ENCODE peak calls at places on chromosomes 3 and 15, in four cellular contexts. One of them, this sample, is unnamed.

GRCh38 chr15:65920121-65920520 is 50.8 kb downstream of the RAB11A start:
- DNase-seq in WERI-Rb-1: no peak
- DNase-seq in lung: no peak
- DNase-seq in bronchial epithelial cell: no peak
- DNase-seq in this sample: no peak

GRCh38 chr3:106457278-106458210 is 588.7 kb upstream of the CBLB start:
- DNase-seq in WERI-Rb-1: no peak
- DNase-seq in lung: no peak
- DNase-seq in bronchial epithelial cell: peak
- DNase-seq in this sample: peak

GRCh38 chr3:155394240-155394639 is 100.8 kb upstream of the STRIT1 start:
- DNase-seq in lung: no peak
- DNase-seq in bronchial epithelial cell: no peak
- DNase-seq in WERI-Rb-1: no peak
- DNase-seq in this sample: no peak

GRCh38 chr3:11499144-11499543 is 144.6 kb downstream of the VGLL4 start:
- DNase-seq in lung: no peak
- DNase-seq in bronchial epithelial cell: peak
- DNase-seq in WERI-Rb-1: no peak
- DNase-seq in this sample: peak

GRCh38 chr3:160883373-160883772 is 127.3 kb downstream of the PPM1L start:
- DNase-seq in lung: no peak
- DNase-seq in WERI-Rb-1: no peak
- DNase-seq in bronchial epithelial cell: no peak
- DNase-seq in this sample: no peak

GRCh38 chr3:52245322-52246263 is at the start of gene PPM1M:
- DNase-seq in lung: peak
- DNase-seq in bronchial epithelial cell: no peak
- DNase-seq in WERI-Rb-1: no peak
- DNase-seq in this sample: no peak

GRCh38 chr3:72492240-72492639 is 356.0 kb downstream of the SHQ1 start:
- DNase-seq in WERI-Rb-1: no peak
- DNase-seq in bronchial epithelial cell: peak
- DNase-seq in lung: peak
- DNase-seq in this sample: peak

GRCh38 chr3:105752791-105753415 is 115.9 kb downstream of the CBLB start:
- DNase-seq in lung: no peak
- DNase-seq in bronchial epithelial cell: peak
- DNase-seq in WERI-Rb-1: no peak
- DNase-seq in this sample: no peak

GRCh38 chr15:42084465-42085235 is 9.7 kb downstream of the PLA2G4D start:
- DNase-seq in WERI-Rb-1: peak
- DNase-seq in bronchial epithelial cell: peak
- DNase-seq in lung: peak
- DNase-seq in this sample: no peak

GRCh38 chr3:161648071-161648470 is 151.5 kb downstream of the OTOL1 start:
- DNase-seq in lung: no peak
- DNase-seq in WERI-Rb-1: no peak
- DNase-seq in bronchial epithelial cell: no peak
- DNase-seq in this sample: no peak

GRCh38 chr3:197327701-197328100 is 29.3 kb upstream of the DLG1 start:
- DNase-seq in lung: no peak
- DNase-seq in WERI-Rb-1: no peak
- DNase-seq in bronchial epithelial cell: no peak
- DNase-seq in this sample: no peak

GRCh38 chr15:29207758-29208108 is 61.9 kb downstream of the NSMCE3 start:
- DNase-seq in bronchial epithelial cell: no peak
- DNase-seq in lung: no peak
- DNase-seq in WERI-Rb-1: no peak
- DNase-seq in this sample: no peak

GRCh38 chr3:84685467-84685866 is 273.3 kb upstream of the CADM2 start:
- DNase-seq in bronchial epithelial cell: no peak
- DNase-seq in lung: no peak
- DNase-seq in WERI-Rb-1: no peak
- DNase-seq in this sample: no peak

GRCh38 chr3:54660599-54661210 is 267.2 kb downstream of the LRTM1 start:
- DNase-seq in bronchial epithelial cell: no peak
- DNase-seq in WERI-Rb-1: no peak
- DNase-seq in lung: no peak
- DNase-seq in this sample: no peak

GRCh38 chr3:53045107-53045783 is 628 bp downstream of the SFMBT1 start:
- DNase-seq in lung: peak
- DNase-seq in WERI-Rb-1: peak
- DNase-seq in bronchial epithelial cell: no peak
- DNase-seq in this sample: no peak

GRCh38 chr3:195012100-195012499 is 258.9 kb downstream of the XXYLT1 start:
- DNase-seq in lung: no peak
- DNase-seq in bronchial epithelial cell: no peak
- DNase-seq in WERI-Rb-1: no peak
- DNase-seq in this sample: no peak

DNA sequence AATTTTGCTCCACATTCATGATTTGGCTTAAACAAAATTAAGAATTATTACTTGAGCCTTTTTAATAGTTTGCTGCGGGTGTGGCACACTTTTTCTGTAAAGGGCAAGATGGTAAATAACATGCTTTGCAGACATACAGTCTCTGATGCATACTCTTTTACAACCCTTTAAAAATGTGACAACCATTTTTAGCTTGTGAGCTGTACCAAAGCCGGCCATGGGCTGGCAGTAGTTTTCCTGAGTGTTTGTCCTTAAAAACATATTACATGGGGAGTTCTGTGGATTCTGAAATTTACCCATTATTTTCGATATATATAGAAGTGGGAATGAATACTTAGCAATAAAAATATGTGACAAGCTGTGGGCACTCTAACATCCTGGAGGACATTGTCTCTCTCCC is 163.4 kb downstream of the FNDC3B start:
- DNase-seq in lung: no peak
- DNase-seq in bronchial epithelial cell: no peak
- DNase-seq in WERI-Rb-1: no peak
- DNase-seq in this sample: no peak
- TF ChIP-seq CTCF in lung: no peak
- TF ChIP-seq CTCF in bronchial epithelial cell: no peak
- TF ChIP-seq CTCF in WERI-Rb-1: no peak
- TF ChIP-seq CTCF in this sample: no peak

GRCh38 chr3:125052671-125053303 is 3.0 kb downstream of the HEG1 start:
- DNase-seq in lung: no peak
- DNase-seq in WERI-Rb-1: no peak
- DNase-seq in bronchial epithelial cell: peak
- DNase-seq in this sample: no peak
- H3K4me3 ChIP-seq in lung: peak
- H3K4me3 ChIP-seq in WERI-Rb-1: peak
- H3K4me3 ChIP-seq in bronchial epithelial cell: no peak
- H3K4me3 ChIP-seq in this sample: peak

GRCh38 chr15:35702946-35703495 is 157.1 kb upstream of the DPH6 start:
- DNase-seq in WERI-Rb-1: no peak
- DNase-seq in lung: no peak
- DNase-seq in bronchial epithelial cell: no peak
- DNase-seq in this sample: no peak

GRCh38 chr15:35698978-35699377 is 153.0 kb upstream of the DPH6 start:
- DNase-seq in lung: no peak
- DNase-seq in WERI-Rb-1: no peak
- DNase-seq in bronchial epithelial cell: no peak
- DNase-seq in this sample: no peak

GRCh38 chr15:35698331-35698730 is 152.4 kb upstream of the DPH6 start:
- DNase-seq in WERI-Rb-1: no peak
- DNase-seq in lung: no peak
- DNase-seq in bronchial epithelial cell: no peak
- DNase-seq in this sample: no peak

GRCh38 chr15:35705030-35705884 is 159.3 kb upstream of the DPH6 start:
- DNase-seq in bronchial epithelial cell: no peak
- DNase-seq in lung: no peak
- DNase-seq in WERI-Rb-1: no peak
- DNase-seq in this sample: no peak

GRCh38 chr15:35701402-35702046 is 155.6 kb upstream of the DPH6 start:
- DNase-seq in WERI-Rb-1: no peak
- DNase-seq in bronchial epithelial cell: no peak
- DNase-seq in lung: no peak
- DNase-seq in this sample: no peak
- TF ChIP-seq CTCF in WERI-Rb-1: no peak
- TF ChIP-seq CTCF in bronchial epithelial cell: no peak
- TF ChIP-seq CTCF in lung: no peak
- TF ChIP-seq CTCF in this sample: no peak

DNA sequence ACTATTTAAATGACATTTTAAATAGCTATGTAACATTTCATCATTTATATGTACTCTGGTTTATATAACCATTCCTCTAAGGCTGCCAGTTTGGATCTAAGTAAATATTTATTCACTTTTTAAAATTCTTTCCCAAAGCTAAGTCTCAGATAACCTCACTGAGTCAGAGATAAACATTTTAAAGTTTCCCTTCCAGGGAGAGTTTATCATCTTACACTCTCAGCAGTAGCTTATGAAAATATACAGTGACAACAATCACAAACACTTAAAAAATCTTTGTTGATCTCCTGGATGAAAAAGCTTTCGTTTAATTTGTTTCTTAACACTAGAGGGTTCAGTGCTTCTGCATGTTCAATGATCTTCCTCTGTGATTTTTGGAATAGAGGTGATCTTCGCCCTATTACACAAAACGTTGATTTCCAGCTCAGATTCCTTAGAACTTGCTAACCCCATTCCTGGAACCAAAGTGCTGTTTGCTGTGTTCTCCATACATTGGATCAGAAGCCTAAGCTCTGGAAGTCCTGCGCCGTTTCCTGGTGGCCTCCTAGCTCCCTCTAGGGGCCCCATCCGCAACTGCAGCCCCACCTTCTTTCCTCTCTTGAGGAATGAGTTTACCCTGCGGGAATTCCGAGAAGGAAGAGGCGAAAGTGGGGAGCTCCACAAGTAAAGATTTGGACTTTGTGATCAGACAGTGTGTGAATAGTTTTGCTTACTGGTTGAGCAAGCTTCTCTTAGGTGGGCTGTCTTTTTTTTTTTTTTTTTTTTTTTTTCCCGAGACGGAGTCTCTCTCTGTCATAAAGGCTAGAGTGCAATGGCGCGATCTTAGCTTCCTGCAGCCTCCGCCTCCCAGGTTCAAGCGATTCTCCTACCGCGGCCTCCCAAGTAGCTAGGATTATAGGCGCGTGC is 29.3 kb upstream of the SACM1L start:
- DNase-seq in bronchial epithelial cell: peak
- DNase-seq in lung: peak
- DNase-seq in WERI-Rb-1: peak
- DNase-seq in this sample: no peak
- H3K4me3 ChIP-seq in bronchial epithelial cell: no peak
- H3K4me3 ChIP-seq in lung: no peak
- H3K4me3 ChIP-seq in WERI-Rb-1: no peak
- H3K4me3 ChIP-seq in this sample: no peak

GRCh38 chr3:9932843-9933560 is 632 bp upstream of the CRELD1 start:
- DNase-seq in lung: peak
- DNase-seq in bronchial epithelial cell: peak
- DNase-seq in WERI-Rb-1: peak
- DNase-seq in this sample: no peak

GRCh38 chr3:9933561-9934234 is at the start of gene CRELD1:
- DNase-seq in lung: peak
- DNase-seq in bronchial epithelial cell: peak
- DNase-seq in WERI-Rb-1: peak
- DNase-seq in this sample: peak

GRCh38 chr3:9934993-9935392 is 1.4 kb downstream of the CRELD1 start:
- DNase-seq in WERI-Rb-1: no peak
- DNase-seq in bronchial epithelial cell: no peak
- DNase-seq in lung: no peak
- DNase-seq in this sample: no peak

GRCh38 chr3:9935966-9936365 is 2.3 kb downstream of the CRELD1 start:
- DNase-seq in lung: no peak
- DNase-seq in WERI-Rb-1: no peak
- DNase-seq in bronchial epithelial cell: no peak
- DNase-seq in this sample: no peak

GRCh38 chr3:9934235-9934621 is 594 bp downstream of the CRELD1 start:
- DNase-seq in lung: no peak
- DNase-seq in bronchial epithelial cell: no peak
- DNase-seq in WERI-Rb-1: peak
- DNase-seq in this sample: no peak
- TF ChIP-seq CTCF in lung: no peak
- TF ChIP-seq CTCF in bronchial epithelial cell: peak
- TF ChIP-seq CTCF in WERI-Rb-1: peak
- TF ChIP-seq CTCF in this sample: no peak

GRCh38 chr3:40780801-40781406 is 256.1 kb downstream of the ZNF621 start:
- DNase-seq in WERI-Rb-1: no peak
- DNase-seq in lung: no peak
- DNase-seq in bronchial epithelial cell: peak
- DNase-seq in this sample: peak
- H3K4me3 ChIP-seq in WERI-Rb-1: no peak
- H3K4me3 ChIP-seq in lung: no peak
- H3K4me3 ChIP-seq in bronchial epithelial cell: peak
- H3K4me3 ChIP-seq in this sample: no peak

DNA sequence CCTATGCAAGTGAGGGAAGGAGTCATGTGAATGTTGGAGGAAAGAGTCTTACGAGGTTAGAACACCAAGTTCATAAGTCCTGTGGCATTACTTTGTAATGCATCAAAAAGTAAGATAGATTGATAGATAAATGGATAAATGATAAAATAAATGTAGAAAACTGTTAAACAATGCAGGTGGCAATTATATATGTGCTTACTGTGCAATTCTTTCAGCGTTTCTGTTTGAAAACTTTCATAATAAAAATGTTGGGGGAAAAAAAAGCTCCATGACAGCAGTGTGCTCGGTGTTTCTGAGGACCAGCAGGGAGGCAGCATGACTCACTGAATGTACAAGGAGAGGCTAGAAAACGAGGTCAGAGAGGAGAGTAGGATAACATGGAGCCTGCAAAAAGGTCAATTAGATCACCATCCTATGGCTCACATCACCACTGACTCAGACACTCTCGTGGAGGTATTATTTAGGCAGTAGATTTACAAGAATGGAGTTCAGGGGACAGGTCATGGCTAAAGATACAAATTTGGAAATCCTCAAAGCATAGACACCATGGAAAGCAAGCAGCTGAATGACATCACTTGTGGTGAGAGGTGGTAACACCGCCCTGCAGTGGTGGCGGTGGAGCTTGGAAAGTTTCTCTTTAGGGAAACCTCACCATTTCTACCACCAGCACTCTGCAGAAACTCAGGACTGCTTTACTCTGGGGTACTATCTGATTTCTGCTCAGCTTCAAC is 219.8 kb downstream of the CTNNB1 start:
- DNase-seq in bronchial epithelial cell: peak
- DNase-seq in WERI-Rb-1: no peak
- DNase-seq in lung: no peak
- DNase-seq in this sample: no peak
- TF ChIP-seq CTCF in bronchial epithelial cell: no peak
- TF ChIP-seq CTCF in WERI-Rb-1: no peak
- TF ChIP-seq CTCF in lung: no peak
- TF ChIP-seq CTCF in this sample: no peak

GRCh38 chr3:49174586-49174985 is 3.2 kb downstream of the KLHDC8B start:
- DNase-seq in bronchial epithelial cell: no peak
- DNase-seq in WERI-Rb-1: no peak
- DNase-seq in lung: no peak
- DNase-seq in this sample: no peak

GRCh38 chr3:49172616-49173041 is 1.2 kb downstream of the KLHDC8B start:
- DNase-seq in lung: no peak
- DNase-seq in bronchial epithelial cell: no peak
- DNase-seq in WERI-Rb-1: no peak
- DNase-seq in this sample: no peak

GRCh38 chr3:49171775-49172500 is 540 bp downstream of the KLHDC8B start:
- DNase-seq in bronchial epithelial cell: no peak
- DNase-seq in WERI-Rb-1: no peak
- DNase-seq in lung: no peak
- DNase-seq in this sample: no peak

GRCh38 chr3:49173792-49174170 is 2.4 kb downstream of the KLHDC8B start:
- DNase-seq in lung: no peak
- DNase-seq in WERI-Rb-1: peak
- DNase-seq in bronchial epithelial cell: no peak
- DNase-seq in this sample: no peak

GRCh38 chr3:49173116-49173791 is 1.9 kb downstream of the KLHDC8B start:
- DNase-seq in bronchial epithelial cell: no peak
- DNase-seq in lung: no peak
- DNase-seq in WERI-Rb-1: peak
- DNase-seq in this sample: peak
- H3K4me3 ChIP-seq in bronchial epithelial cell: no peak
- H3K4me3 ChIP-seq in lung: no peak
- H3K4me3 ChIP-seq in WERI-Rb-1: no peak
- H3K4me3 ChIP-seq in this sample: no peak

This sample was measured in HFF-Myc.